ENCODE peak calls at places on chromosomes 11 and 22, in nine cellular contexts. G, A, X, V, M, S, P, E and I are unnamed samples.

GRCh38 chr11:11816511-11817319 is 25.1 kb upstream of the USP47 start:
- DNase-seq in G (no peak), A (peak), X (no peak), V (no peak), M (peak), S (no peak), P (no peak), E (no peak), I (no peak)

GRCh38 chr11:10498022-10498400 is 42.9 kb downstream of the AMPD3 start:
- DNase-seq in G (no peak), A (no peak), X (no peak), V (no peak), M (no peak), S (no peak), P (no peak), E (no peak), I (no peak)

GRCh38 chr22:46936378-46936916 is 174.0 kb downstream of the TBC1D22A start:
- DNase-seq in G (no peak), A (no peak), X (no peak), V (no peak), M (no peak), S (peak), P (peak), E (no peak), I (no peak)

GRCh38 chr11:71282581-71283351 is 30.4 kb upstream of the SHANK2 start:
- DNase-seq in G (peak), A (no peak), X (no peak), V (no peak), M (no peak), S (no peak), P (no peak), E (no peak), I (no peak)

GRCh38 chr11:23336961-23337360 is 476.7 kb upstream of the CCDC179 start:
- DNase-seq in G (no peak), A (no peak), X (no peak), V (no peak), M (no peak), S (no peak), P (no peak), E (no peak), I (no peak)

GRCh38 chr11:122439911-122440782 is 215.4 kb upstream of the UBASH3B start:
- DNase-seq in G (no peak), A (peak), X (no peak), V (no peak), M (peak), S (peak), P (peak), E (no peak), I (no peak)

GRCh38 chr11:44466531-44467179 is 98.8 kb upstream of the CD82 start:
- DNase-seq in G (no peak), A (no peak), X (no peak), V (no peak), M (no peak), S (no peak), P (no peak), E (no peak), I (no peak)

GRCh38 chr22:28711820-28712777 is 29.5 kb downstream of the CHEK2 start:
- DNase-seq in G (no peak), A (peak), X (no peak), V (no peak), M (no peak), S (no peak), P (peak), E (no peak), I (peak)

GRCh38 chr22:24516301-24516737 is 21.2 kb downstream of the UPB1 start:
- DNase-seq in G (no peak), A (peak), X (no peak), V (no peak), M (peak), S (no peak), P (peak), E (no peak), I (peak)

GRCh38 chr22:17581056-17581455 is 17.8 kb downstream of the SLC25A18 start:
- DNase-seq in G (no peak), A (no peak), X (no peak), V (no peak), M (no peak), S (no peak), P (no peak), E (no peak), I (no peak)

GRCh38 chr11:90434858-90435257 is 212.0 kb upstream of the CHORDC1 start:
- DNase-seq in G (no peak), A (peak), X (no peak), V (peak), M (peak), S (no peak), P (no peak), E (no peak), I (no peak)

GRCh38 chr11:390175-390574 is 3.8 kb upstream of the PKP3 start:
- DNase-seq in G (peak), A (no peak), X (no peak), V (no peak), M (no peak), S (no peak), P (no peak), E (no peak), I (no peak)

GRCh38 chr22:48645766-48646165 is 1181.9 kb downstream of the BRD1 start:
- DNase-seq in G (no peak), A (no peak), X (no peak), V (no peak), M (no peak), S (no peak), P (no peak), E (no peak), I (no peak)

GRCh38 chr11:123719452-123719851 is 22.0 kb downstream of the ZNF202 start:
- DNase-seq in G (no peak), A (no peak), X (no peak), V (no peak), M (no peak), S (no peak), P (no peak), E (no peak), I (no peak)

GRCh38 chr11:124583827-124584226 is 14.0 kb downstream of the OR8A1 start:
- DNase-seq in G (no peak), A (no peak), X (no peak), V (no peak), M (no peak), S (no peak), P (no peak), E (no peak), I (no peak)

GRCh38 chr11:71098776-71099175 is 153.6 kb downstream of the SHANK2 start:
- DNase-seq in G (no peak), A (no peak), X (no peak), V (no peak), M (no peak), S (no peak), P (no peak), E (no peak), I (no peak)

GRCh38 chr11:123405123-123405592 is 24.9 kb upstream of the GRAMD1B start:
- DNase-seq in G (no peak), A (no peak), X (no peak), V (no peak), M (no peak), S (no peak), P (no peak), E (no peak), I (no peak)

GRCh38 chr11:60910281-60910687 is 3.7 kb upstream of the TMEM109 start:
- DNase-seq in G (peak), A (peak), X (no peak), V (no peak), M (no peak), S (no peak), P (no peak), E (no peak), I (no peak)

GRCh38 chr22:47734511-47734910 is 972.1 kb downstream of the TBC1D22A start:
- DNase-seq in G (no peak), A (no peak), X (no peak), V (no peak), M (no peak), S (no peak), P (no peak), E (no peak), I (no peak)

GRCh38 chr11:44110231-44110679 is 14.8 kb downstream of the EXT2 start:
- DNase-seq in G (peak), A (peak), X (peak), V (peak), M (peak), S (peak), P (peak), E (no peak), I (peak)

GRCh38 chr22:26828311-26828710 is 170.9 kb downstream of the MIAT start:
- DNase-seq in G (no peak), A (peak), X (no peak), V (no peak), M (no peak), S (no peak), P (no peak), E (no peak), I (no peak)

GRCh38 chr22:27752141-27752540 is 49.4 kb downstream of the MN1 start:
- DNase-seq in G (no peak), A (no peak), X (no peak), V (no peak), M (no peak), S (no peak), P (no peak), E (no peak), I (no peak)

GRCh38 chr22:41526802-41527799 is 17.2 kb downstream of the POLR3H start:
- DNase-seq in G (peak), A (peak), X (peak), V (no peak), M (peak), S (no peak), P (no peak), E (no peak), I (no peak)

GRCh38 chr11:113241190-113242051 is 73.0 kb upstream of the TTC12 start:
- DNase-seq in G (no peak), A (no peak), X (no peak), V (no peak), M (no peak), S (no peak), P (no peak), E (no peak), I (no peak)

GRCh38 chr22:35538801-35539321 is 1.8 kb upstream of the RASD2 start:
- DNase-seq in G (no peak), A (peak), X (no peak), V (no peak), M (no peak), S (no peak), P (no peak), E (no peak), I (peak)

GRCh38 chr11:21464601-21465193 is 728.2 kb upstream of the ANO5 start:
- DNase-seq in G (no peak), A (no peak), X (no peak), V (no peak), M (no peak), S (no peak), P (no peak), E (no peak), I (no peak)

GRCh38 chr11:112408551-112408950 is 147.9 kb upstream of the PLET1 start:
- DNase-seq in G (no peak), A (no peak), X (no peak), V (no peak), M (no peak), S (no peak), P (no peak), E (no peak), I (no peak)

GRCh38 chr22:21889251-21889990 is 22.0 kb upstream of the MAPK1 start:
- DNase-seq in G (no peak), A (no peak), X (no peak), V (no peak), M (no peak), S (no peak), P (no peak), E (no peak), I (no peak)

GRCh38 chr11:46200537-46201281 is 76.8 kb upstream of the CREB3L1 start:
- DNase-seq in G (no peak), A (no peak), X (no peak), V (no peak), M (no peak), S (no peak), P (no peak), E (no peak), I (peak)

GRCh38 chr11:59822989-59823566 is 12.5 kb upstream of the MRPL16 start:
- DNase-seq in G (peak), A (peak), X (no peak), V (no peak), M (peak), S (no peak), P (peak), E (no peak), I (peak)

GRCh38 chr11:134518616-134519389 is 106.8 kb upstream of the B3GAT1 start:
- DNase-seq in G (no peak), A (no peak), X (no peak), V (no peak), M (no peak), S (no peak), P (no peak), E (no peak), I (no peak)

GRCh38 chr22:39558254-39558727 is 12.3 kb upstream of the CACNA1I start:
- DNase-seq in G (no peak), A (no peak), X (no peak), V (no peak), M (no peak), S (peak), P (no peak), E (no peak), I (no peak)

GRCh38 chr22:35191412-35191811 is 65.9 kb upstream of the HMGXB4 start:
- DNase-seq in G (no peak), A (no peak), X (no peak), V (peak), M (no peak), S (no peak), P (no peak), E (no peak), I (peak)

GRCh38 chr11:19953909-19954308 is 206.4 kb downstream of the DBX1 start:
- DNase-seq in G (no peak), A (peak), X (no peak), V (no peak), M (no peak), S (no peak), P (no peak), E (no peak), I (peak)

GRCh38 chr11:130916238-130916855 is at the start of gene SNX19:
- DNase-seq in G (peak), A (peak), X (peak), V (peak), M (peak), S (peak), P (peak), E (peak), I (peak)

GRCh38 chr22:44317163-44317455 is 4.4 kb upstream of the SHISAL1 start:
- DNase-seq in G (no peak), A (no peak), X (no peak), V (no peak), M (no peak), S (no peak), P (no peak), E (no peak), I (no peak)

GRCh38 chr11:2194877-2195755 is 23.5 kb upstream of the TH start:
- DNase-seq in G (peak), A (peak), X (peak), V (no peak), M (peak), S (no peak), P (peak), E (peak), I (peak)

GRCh38 chr22:19187716-19188563 is 9.4 kb upstream of the SLC25A1 start:
- DNase-seq in G (no peak), A (no peak), X (no peak), V (no peak), M (no peak), S (no peak), P (no peak), E (no peak), I (no peak)

GRCh38 chr11:116415095-116415494 is 357.7 kb downstream of the BUD13 start:
- DNase-seq in G (no peak), A (no peak), X (no peak), V (no peak), M (no peak), S (no peak), P (no peak), E (no peak), I (no peak)

DNA sequence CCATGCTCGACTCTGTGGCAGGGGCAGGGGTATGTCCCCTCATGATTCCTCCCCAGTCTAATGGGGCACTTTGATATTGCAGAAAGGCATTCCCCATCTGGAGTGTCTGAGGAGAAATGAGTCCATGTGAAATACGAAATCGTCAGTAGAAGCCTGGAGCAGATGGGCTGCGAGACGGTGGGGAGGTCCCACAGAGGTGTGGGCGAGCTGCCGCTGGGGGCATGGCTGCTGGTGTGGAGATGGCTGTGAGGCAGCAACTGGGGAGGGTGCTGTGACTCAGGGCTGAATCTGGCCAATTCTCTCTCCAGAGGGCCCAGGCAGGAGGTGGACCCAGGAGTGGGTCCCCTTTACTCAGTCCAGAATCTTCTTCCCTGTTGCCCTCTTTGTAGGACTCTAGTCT is 11.2 kb downstream of the KCTD21 start:
- DNase-seq in G (no peak), A (no peak), X (no peak), V (no peak), M (no peak), S (peak), P (no peak), E (no peak), I (no peak)
- TF ChIP-seq POLR2A in G (no peak), A (no peak), X (no peak), V (no peak), M (no peak), S (no peak), P (no peak), E (no peak), I (no peak)

DNA sequence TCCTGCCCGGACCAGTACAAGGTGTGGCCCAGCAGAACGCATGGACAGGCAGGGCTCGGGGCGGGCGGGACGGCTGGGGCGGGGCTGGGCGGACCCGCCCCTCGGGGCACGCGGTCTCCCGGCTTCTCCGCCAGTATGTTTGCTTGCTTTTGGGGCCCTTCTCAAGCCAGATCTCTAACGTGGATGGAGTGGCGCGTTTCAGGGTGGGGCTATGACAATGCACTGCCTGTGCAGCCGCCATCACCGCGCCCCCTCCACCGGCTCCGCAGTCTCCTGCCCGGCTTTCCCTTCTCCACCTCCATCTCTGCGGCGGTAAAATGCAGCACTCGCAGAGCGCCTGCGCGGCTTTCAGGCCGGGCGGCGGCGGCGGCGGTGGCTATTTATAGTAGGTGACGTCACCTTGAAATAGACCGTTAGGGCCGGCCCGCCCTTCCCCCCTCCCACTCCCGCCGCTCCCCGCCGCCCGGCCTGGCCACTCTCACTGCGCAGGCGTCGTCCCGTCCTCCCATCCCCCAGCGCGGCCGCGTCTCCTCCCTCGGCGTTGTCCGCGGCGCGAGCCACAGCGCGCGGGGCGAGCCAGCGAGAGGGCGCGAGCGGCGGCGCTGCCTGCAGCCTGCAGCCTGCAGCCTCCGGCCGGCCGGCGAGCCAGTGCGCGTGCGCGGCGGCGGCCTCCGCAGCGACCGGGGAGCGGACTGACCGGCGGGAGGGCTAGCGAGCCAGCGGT is at the start of gene YWHAH:
- DNase-seq in G (peak), A (peak), X (peak), V (peak), M (peak), S (peak), P (peak), E (peak), I (peak)
- TF ChIP-seq POLR2A in G (no peak), A (peak), X (peak), V (peak), M (peak), S (peak), P (peak), E (peak), I (peak)

GRCh38 chr11:13012037-13012693 is 3.0 kb downstream of the RASSF10 start:
- DNase-seq in G (peak), A (no peak), X (no peak), V (no peak), M (no peak), S (no peak), P (no peak), E (no peak), I (no peak)
- TF ChIP-seq POLR2A in G (no peak), A (no peak), X (no peak), V (no peak), M (no peak), S (no peak), P (no peak), E (no peak), I (no peak)

DNA sequence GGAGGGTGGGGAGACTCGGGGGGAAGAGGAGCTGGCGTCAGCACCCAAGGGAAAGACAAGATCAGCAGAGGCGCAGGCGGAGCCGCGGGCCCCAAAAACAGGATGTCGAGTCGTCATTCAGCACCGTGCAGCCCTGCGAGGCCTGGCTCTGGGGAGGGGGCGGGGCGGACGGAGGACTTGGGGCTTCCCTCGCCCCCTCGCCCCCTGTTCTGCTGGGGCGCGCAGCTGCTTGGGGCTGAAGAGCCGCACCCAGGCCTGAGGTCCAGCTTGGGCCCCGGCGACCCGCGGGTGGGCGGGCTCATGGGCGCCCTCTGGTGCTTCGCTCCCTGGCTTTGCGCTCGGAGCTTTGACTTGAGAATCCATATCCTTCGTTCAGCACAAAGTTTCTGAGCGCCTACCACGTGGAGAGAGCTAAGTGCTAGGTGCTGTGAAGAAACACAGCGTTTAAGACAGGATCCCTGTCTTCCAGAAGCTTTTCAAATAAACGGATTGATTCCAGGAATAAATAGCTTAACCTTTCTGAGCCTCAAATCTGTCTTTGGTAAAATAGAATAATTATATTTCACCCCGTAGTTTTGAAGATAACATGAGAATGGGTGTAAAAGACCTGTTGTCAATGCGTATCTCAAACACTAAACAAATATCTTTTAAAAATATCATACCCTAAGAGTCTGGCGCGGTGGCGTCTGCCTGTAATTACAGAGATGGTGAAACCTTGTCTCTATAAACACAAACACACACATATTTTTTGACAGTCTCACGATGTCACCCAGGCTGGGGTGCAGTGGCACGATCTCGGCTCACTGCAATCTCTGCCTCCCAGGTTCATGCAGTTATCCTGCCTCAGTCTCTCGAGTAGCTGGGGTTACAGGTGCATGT is 906 bp upstream of the RHOG start:
- DNase-seq in G (peak), A (peak), X (peak), V (peak), M (peak), S (peak), P (peak), E (peak), I (peak)
- TF ChIP-seq POLR2A in G (no peak), A (no peak), X (no peak), V (peak), M (peak), S (peak), P (no peak), E (peak), I (peak)

GRCh38 chr22:31630331-31631329 is 31.4 kb downstream of the PISD start:
- DNase-seq in G (peak), A (peak), X (peak), V (peak), M (peak), S (peak), P (peak), E (peak), I (peak)
- TF ChIP-seq POLR2A in G (no peak), A (no peak), X (no peak), V (no peak), M (peak), S (peak), P (no peak), E (no peak), I (peak)

GRCh38 chr11:91996526-91996925 is 228.1 kb upstream of the FAT3 start:
- DNase-seq in G (no peak), A (no peak), X (no peak), V (no peak), M (no peak), S (no peak), P (no peak), E (no peak), I (no peak)
- TF ChIP-seq POLR2A in G (no peak), A (no peak), X (no peak), V (no peak), M (no peak), S (no peak), P (no peak), E (no peak), I (no peak)

GRCh38 chr11:65540290-65541092 is 15.6 kb downstream of the SCYL1 start:
- DNase-seq in G (peak), A (peak), X (peak), V (peak), M (peak), S (peak), P (peak), E (peak), I (peak)
- TF ChIP-seq POLR2A in G (no peak), A (no peak), X (no peak), V (peak), M (peak), S (peak), P (no peak), E (peak), I (no peak)